ENCODE peak calls at places on chromosomes 11 and 22, in six cellular contexts. T is activated effector memory CD4-positive, alpha-beta T cell treated with Interleukin-2 at 50 U/mL for 16 hours; A is Right ventricle myocardium superior; M is cerebellum; L is occipital lobe; Y is neural crest cell. I is an unnamed sample.
A peak's percentile ranks its signal among the peaks of the same experiment; 100 is the strongest.

GRCh38 chr11:129576652-129577051 is 201.0 kb downstream of the BARX2 start:
- DNase-seq in Y (no peak), A (no peak), M (no peak), T (no peak), L (no peak), I (no peak)

GRCh38 chr11:60985991-60986915 is 14.8 kb downstream of the CD6 start:
- DNase-seq in L (no peak), A (no peak), M (no peak), T (peak; percentile 86), Y (no peak), I (no peak)

GRCh38 chr11:69839516-69839915 is 20.3 kb upstream of the FGF3 start:
- DNase-seq in T (no peak), L (no peak), M (no peak), Y (no peak), A (no peak), I (no peak)

GRCh38 chr11:34204396-34205279 is 99.2 kb downstream of the NAT10 start:
- DNase-seq in T (no peak), M (no peak), Y (no peak), A (no peak), L (no peak), I (no peak)

GRCh38 chr11:126147268-126148111 is 64.0 kb downstream of the RPUSD4 start:
- DNase-seq in A (no peak), M (no peak), T (no peak), L (no peak), Y (no peak), I (no peak)

GRCh38 chr11:124674168-124674517 is 439 bp downstream of the SPA17 start:
- DNase-seq in M (no peak), T (no peak), L (no peak), A (no peak), Y (no peak), I (no peak)

GRCh38 chr11:22304337-22304961 is 33.7 kb upstream of the SLC17A6 start:
- DNase-seq in Y (no peak), T (no peak), M (peak; percentile 2), L (no peak), A (no peak), I (peak; percentile 36)

GRCh38 chr11:119878990-119879389 is 150.0 kb upstream of the NECTIN1 start:
- DNase-seq in Y (no peak), M (no peak), A (no peak), T (no peak), L (no peak), I (no peak)

GRCh38 chr11:68996376-68997123 is 15.8 kb upstream of the MRGPRD start:
- DNase-seq in L (no peak), M (no peak), T (no peak), A (peak; percentile 31), Y (no peak), I (no peak)

GRCh38 chr11:119169272-119169719 is 771 bp downstream of the NLRX1 start:
- DNase-seq in L (no peak), T (peak; percentile 12), M (peak; percentile 40), Y (no peak), A (peak; percentile 57), I (peak; percentile 47)

GRCh38 chr11:2377511-2378443 is 667 bp downstream of the CD81 start:
- DNase-seq in T (peak; percentile 33), A (peak; percentile 84), M (peak; percentile 68), Y (no peak), L (no peak), I (peak; percentile 34)

GRCh38 chr11:126305699-126306098 is 1.8 kb downstream of the DCPS start:
- DNase-seq in M (no peak), T (no peak), Y (no peak), L (no peak), A (no peak), I (no peak)

GRCh38 chr11:128515766-128516466 is 71.4 kb downstream of the ETS1 start:
- DNase-seq in Y (no peak), M (no peak), T (no peak), A (no peak), L (no peak), I (no peak)

GRCh38 chr11:35794850-35795249 is 132.3 kb downstream of the TRIM44 start:
- DNase-seq in M (no peak), L (no peak), T (no peak), A (no peak), Y (no peak), I (no peak)

GRCh38 chr11:2837096-2837601 is 48.4 kb downstream of the CDKN1C start:
- DNase-seq in A (peak; percentile 86), T (no peak), L (no peak), M (no peak), Y (peak; percentile 86), I (no peak)

GRCh38 chr11:91850533-91851305 is 373.9 kb upstream of the FAT3 start:
- DNase-seq in T (no peak), M (no peak), A (no peak), Y (no peak), L (no peak), I (no peak)

GRCh38 chr22:38452373-38453064 is 2.5 kb downstream of the KCNJ4 start:
- DNase-seq in Y (no peak), L (peak; percentile 60), M (peak; percentile 71), A (peak; percentile 81), T (no peak), I (peak; percentile 66)

GRCh38 chr11:76629853-76630599 is 40.5 kb downstream of the LRRC32 start:
- DNase-seq in L (no peak), Y (no peak), M (no peak), A (peak; percentile 82), T (no peak), I (no peak)

GRCh38 chr11:102592634-102593581 is 32.2 kb downstream of the MMP20 start:
- DNase-seq in M (no peak), Y (no peak), T (no peak), A (no peak), L (no peak), I (no peak)

GRCh38 chr11:1165256-1166041 is 7.7 kb downstream of the MUC5AC start:
- DNase-seq in M (no peak), L (no peak), T (no peak), Y (no peak), A (peak; percentile 32), I (no peak)

I was measured in G401.